ENCODE peak calls at places on chromosomes 13 and 19, in six cellular contexts. T is H9, V is dorsolateral prefrontal cortex, F is progenitor cell of endocrine pancreas, S is RWPE1, R is osteoblast. X is an unnamed sample.

GRCh38 chr19:45117167-45117594 is 24.2 kb downstream of the PPP1R37 start:
- DNase-seq in T (no peak), R (no peak), V (no peak), F (no peak), S (no peak), X (no peak)

GRCh38 chr19:46648070-46648960 is 12.3 kb upstream of the GNG8 start:
- DNase-seq in R (peak), V (no peak), F (no peak), S (no peak), T (no peak), X (no peak)

GRCh38 chr13:114067381-114067885 is 65.0 kb downstream of the RASA3 start:
- DNase-seq in R (peak), T (no peak), S (no peak), V (no peak), F (no peak), X (peak)

GRCh38 chr19:41248895-41249294 is 15.3 kb upstream of the HNRNPUL1 start:
- DNase-seq in F (no peak), V (no peak), T (no peak), S (no peak), R (no peak), X (no peak)

GRCh38 chr13:26163812-26164211 is 58.3 kb downstream of the RNF6 start:
- DNase-seq in S (no peak), R (no peak), T (no peak), V (no peak), F (no peak), X (no peak)

GRCh38 chr13:27482996-27483395 is 32.6 kb upstream of the MTIF3 start:
- DNase-seq in R (no peak), F (no peak), T (no peak), V (no peak), S (no peak), X (no peak)

GRCh38 chr19:6580313-6580712 is 10.6 kb downstream of the CD70 start:
- DNase-seq in V (no peak), T (no peak), F (no peak), R (peak), S (peak), X (no peak)

GRCh38 chr13:51453308-51453958 is 597 bp upstream of the INTS6 start:
- DNase-seq in S (no peak), V (peak), T (no peak), F (peak), R (peak), X (no peak)

GRCh38 chr13:87810920-87811344 is 139.8 kb downstream of the SLITRK5 start:
- DNase-seq in V (no peak), T (no peak), S (no peak), R (no peak), F (no peak), X (peak)

GRCh38 chr19:49020342-49020741 is 3.5 kb upstream of the LHB start:
- DNase-seq in V (no peak), T (peak), S (no peak), F (no peak), R (no peak), X (no peak)

GRCh38 chr13:113043931-113044330 is 61.7 kb upstream of the F7 start:
- DNase-seq in V (no peak), F (no peak), T (no peak), R (no peak), S (no peak), X (no peak)

GRCh38 chr13:73317140-73317539 is 258.3 kb downstream of the KLF5 start:
- DNase-seq in V (no peak), F (no peak), S (no peak), T (no peak), R (no peak), X (no peak)

GRCh38 chr19:45913874-45914830 is at the start of gene NANOS2:
- DNase-seq in V (no peak), S (no peak), F (no peak), R (peak), T (peak), X (no peak)

GRCh38 chr13:31093145-31093885 is 68.4 kb downstream of the HSPH1 start:
- DNase-seq in F (no peak), R (peak), S (peak), T (no peak), V (no peak), X (no peak)

GRCh38 chr13:41244555-41244954 is 18.8 kb downstream of the MTRF1 start:
- DNase-seq in F (no peak), T (no peak), V (no peak), S (no peak), R (no peak), X (no peak)

GRCh38 chr13:41827507-41828213 is 133.2 kb downstream of the VWA8 start:
- DNase-seq in S (peak), F (no peak), R (peak), T (no peak), V (no peak), X (no peak)

GRCh38 chr13:102141625-102142472 is 260.0 kb downstream of the FGF14 start:
- DNase-seq in T (no peak), R (no peak), F (no peak), V (no peak), S (peak), X (no peak)

GRCh38 chr19:16882146-16882545 is 6.7 kb upstream of the F2RL3 start:
- DNase-seq in V (no peak), T (no peak), R (no peak), S (no peak), F (no peak), X (no peak)

GRCh38 chr19:10333758-10334339 is 520 bp upstream of the RAVER1 start:
- DNase-seq in S (peak), R (no peak), T (no peak), V (no peak), F (no peak), X (no peak)

GRCh38 chr13:48159436-48160225 is 64.7 kb upstream of the MED4 start:
- DNase-seq in R (no peak), V (no peak), S (peak), T (no peak), F (no peak), X (no peak)

GRCh38 chr13:70253834-70254233 is 145.6 kb upstream of the KLHL1 start:
- DNase-seq in S (no peak), T (no peak), F (no peak), V (no peak), R (no peak), X (no peak)

GRCh38 chr19:13764101-13764807 is at the start of gene MRI1:
- DNase-seq in F (peak), T (peak), R (peak), S (peak), V (peak), X (no peak)

GRCh38 chr13:101308247-101309013 is 107.9 kb downstream of the NALCN start:
- DNase-seq in F (no peak), R (peak), S (no peak), V (no peak), T (no peak), X (no peak)

GRCh38 chr19:29320611-29321010 is 107.7 kb upstream of the UQCRFS1 start:
- DNase-seq in R (no peak), T (peak), S (no peak), F (no peak), V (no peak), X (no peak)

GRCh38 chr19:4694211-4694987 is 24.3 kb upstream of the MYDGF start:
- DNase-seq in S (peak), R (peak), T (no peak), V (peak), F (no peak), X (no peak)

GRCh38 chr13:76773695-76774094 is 112.5 kb downstream of the KCTD12 start:
- DNase-seq in V (no peak), R (no peak), S (no peak), F (no peak), T (no peak), X (no peak)

GRCh38 chr19:35110974-35111373 is 4.6 kb upstream of the FXYD3 start:
- DNase-seq in F (no peak), V (no peak), T (no peak), S (no peak), R (no peak), X (no peak)

GRCh38 chr19:46975011-46975917 is 44.4 kb upstream of the NPAS1 start:
- DNase-seq in T (no peak), R (no peak), V (no peak), F (no peak), S (no peak), X (no peak)

GRCh38 chr19:14843169-14843568 is 5.6 kb downstream of the OR7A10 start:
- DNase-seq in V (no peak), R (no peak), S (no peak), F (no peak), T (no peak), X (no peak)

GRCh38 chr13:51803422-51804294 is at the start of gene DHRS12:
- DNase-seq in F (peak), T (peak), R (peak), S (peak), V (peak), X (no peak)

GRCh38 chr13:109941951-109942350 is 155.6 kb upstream of the IRS2 start:
- DNase-seq in T (no peak), R (no peak), V (no peak), S (peak), F (no peak), X (no peak)

GRCh38 chr19:4597975-4598671 is 38.6 kb upstream of the SEMA6B start:
- DNase-seq in S (peak), V (no peak), T (peak), R (peak), F (no peak), X (no peak)

GRCh38 chr13:98839826-98840769 is 87.6 kb upstream of the SLC15A1 start:
- DNase-seq in F (peak), R (no peak), S (peak), T (peak), V (peak), X (no peak)

GRCh38 chr13:32299893-32300292 is 15.3 kb downstream of the ZAR1L start:
- DNase-seq in F (no peak), V (no peak), T (no peak), R (no peak), S (no peak), X (no peak)

GRCh38 chr13:42350141-42350540 is 78.2 kb downstream of the AKAP11 start:
- DNase-seq in F (no peak), R (no peak), S (no peak), V (no peak), T (no peak), X (no peak)

GRCh38 chr13:98206946-98207345 is 29.9 kb upstream of the RNF113B start:
- DNase-seq in S (no peak), T (no peak), V (no peak), F (no peak), R (peak), X (no peak)

GRCh38 chr19:43721469-43722048 is 5.7 kb downstream of the IRGC start:
- DNase-seq in R (no peak), V (no peak), T (no peak), S (no peak), F (no peak), X (no peak)
- TF ChIP-seq CTCF in R (no peak), V (no peak), T (no peak), S (no peak), F (no peak), X (no peak)

GRCh38 chr19:51096473-51097165 is 11.6 kb downstream of the CTU1 start:
- DNase-seq in R (peak), V (no peak), F (no peak), T (no peak), S (no peak), X (peak)
- TF ChIP-seq CTCF in R (peak), V (peak), F (peak), T (peak), S (no peak), X (peak)

DNA sequence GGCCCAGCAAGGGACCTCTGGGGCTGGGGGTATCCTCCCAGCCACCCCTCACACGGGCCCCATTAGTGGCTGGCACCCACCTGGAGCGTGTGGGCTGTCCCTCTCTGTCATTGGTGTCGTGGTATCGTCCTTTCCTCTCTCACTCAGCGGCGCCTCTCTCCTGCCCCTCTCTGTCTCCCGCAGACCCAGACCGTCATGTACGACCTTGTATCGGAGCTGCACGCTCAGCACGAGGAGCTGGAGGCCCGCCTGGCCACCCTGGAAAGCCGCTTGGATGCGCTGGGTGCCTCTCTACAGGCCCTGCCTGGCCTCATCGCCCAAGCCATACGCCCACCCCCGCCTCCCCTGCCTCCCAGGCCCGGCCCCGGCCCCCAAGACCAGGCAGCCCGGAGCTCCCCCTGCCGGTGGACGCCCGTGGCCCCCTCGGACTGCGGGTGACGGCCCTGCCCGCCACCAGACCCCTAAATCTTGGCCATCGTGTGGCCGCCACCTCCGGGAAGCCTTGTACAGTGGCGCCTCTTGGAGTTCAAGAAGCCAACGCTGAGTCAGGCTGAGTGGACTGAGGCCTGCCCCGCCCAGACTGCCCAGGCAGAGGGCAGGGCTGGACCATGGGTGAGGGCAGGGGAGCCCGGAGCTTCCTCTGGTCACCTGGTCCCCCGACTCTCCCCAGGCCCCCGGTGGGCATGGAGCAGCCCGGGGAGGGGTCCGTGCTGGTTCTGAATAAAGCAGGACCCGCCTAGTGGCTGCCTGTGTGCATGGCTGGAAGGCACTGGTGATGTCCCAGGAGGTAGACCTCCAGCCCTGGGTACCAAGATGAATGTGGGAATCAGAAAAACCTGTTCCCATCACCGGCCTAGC is 9.8 kb upstream of the ARRDC2 start:
- DNase-seq in F (no peak), S (no peak), V (no peak), T (peak), R (peak), X (no peak)
- TF ChIP-seq CTCF in F (peak), S (peak), V (no peak), T (peak), R (no peak), X (peak)

DNA sequence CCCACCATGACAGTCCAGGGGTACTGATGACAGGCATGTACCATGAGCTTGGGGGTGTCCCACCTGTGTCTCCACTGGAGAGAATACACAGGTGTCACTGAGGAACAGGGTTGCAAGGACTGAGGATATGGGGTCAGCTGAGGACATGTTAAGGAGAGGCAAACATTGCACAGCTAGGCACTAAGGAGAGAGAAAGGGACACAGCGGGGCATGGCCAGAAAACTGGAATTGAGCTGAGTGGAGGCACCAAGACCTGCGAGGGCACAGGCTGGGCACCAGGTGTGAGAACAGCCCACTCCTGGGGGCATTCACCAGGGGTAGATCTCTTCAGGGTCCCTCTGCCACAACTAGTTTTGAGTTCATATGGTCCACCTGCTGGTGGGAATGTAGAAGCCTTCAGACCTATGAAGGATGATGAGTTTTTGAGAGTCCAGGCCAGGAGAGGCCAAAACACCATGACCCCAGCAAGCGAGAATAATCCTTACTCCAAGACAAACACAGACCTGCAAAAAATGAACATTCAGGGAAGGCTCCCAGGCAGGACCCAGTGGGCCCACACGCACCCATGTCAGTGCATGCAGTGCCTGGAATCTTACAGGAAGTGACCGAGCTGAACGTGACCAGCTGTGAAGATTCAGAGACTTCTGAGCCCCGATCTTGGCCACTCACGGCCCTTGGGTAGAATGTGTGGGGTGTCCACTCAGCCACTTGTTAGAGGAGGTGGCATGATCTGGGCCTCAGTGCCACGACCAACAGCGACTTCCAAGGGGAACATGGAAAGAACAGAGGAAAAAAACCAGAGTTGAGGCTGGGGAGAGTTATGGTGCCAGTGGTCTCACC is 1.4 kb upstream of the ZNF584 start:
- DNase-seq in T (peak), S (no peak), V (no peak), R (peak), F (no peak), X (no peak)
- TF ChIP-seq CTCF in T (peak), S (peak), V (no peak), R (peak), F (peak), X (peak)

GRCh38 chr19:39415111-39416046 is 2.9 kb downstream of the PLEKHG2 start:
- DNase-seq in S (no peak), T (peak), V (no peak), F (no peak), R (peak), X (no peak)
- TF ChIP-seq CTCF in S (no peak), T (peak), V (no peak), F (no peak), R (no peak), X (no peak)

DNA sequence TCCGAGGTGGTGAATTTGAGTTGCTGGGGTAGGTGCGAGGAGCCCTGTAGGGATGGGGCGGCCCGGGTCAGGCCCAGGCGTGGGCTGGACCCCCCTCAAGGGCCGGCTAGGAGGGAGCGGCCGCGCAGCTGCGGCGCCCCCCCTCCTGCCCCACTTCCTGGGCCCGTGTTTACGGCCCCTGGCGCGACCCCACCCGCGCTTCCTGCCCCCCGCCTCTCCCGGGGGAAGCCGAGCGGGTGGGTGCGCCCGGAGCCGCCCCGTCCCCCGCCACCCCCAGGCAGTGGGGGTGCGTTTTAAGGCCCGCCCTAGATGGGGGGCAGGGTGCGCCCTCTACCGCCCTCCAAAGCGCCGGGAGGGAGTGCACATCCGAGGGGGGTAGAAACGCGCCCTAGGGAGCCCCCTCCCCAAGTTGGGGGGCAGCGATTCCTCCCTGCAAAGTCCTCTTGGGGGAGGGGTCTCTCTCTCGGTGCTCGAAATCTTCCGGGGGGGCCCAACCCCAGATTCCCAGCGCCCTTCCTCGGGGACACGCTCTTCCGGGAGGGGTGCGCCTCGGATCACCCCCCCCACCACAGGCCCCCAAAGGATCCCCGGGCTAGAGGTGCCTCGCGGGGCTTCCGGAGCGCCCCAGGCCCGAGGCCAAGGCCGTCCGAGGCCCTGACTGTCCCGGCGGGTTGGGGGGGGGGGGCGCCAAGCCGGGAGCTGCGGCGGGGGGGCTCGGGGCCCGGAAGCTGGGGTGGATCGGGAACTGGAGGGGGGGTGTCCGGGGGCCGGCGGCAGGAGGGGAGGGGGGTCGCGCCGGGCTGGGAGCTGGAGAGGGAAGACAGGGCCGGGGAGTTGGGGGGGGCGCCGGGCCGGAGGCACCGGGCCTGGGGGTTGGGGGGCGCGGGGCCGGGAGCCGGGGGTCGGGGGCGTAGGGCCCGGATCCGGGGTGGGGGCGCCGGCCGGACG is 807 bp downstream of the TLE5 start:
- DNase-seq in T (no peak), R (peak), S (peak), F (no peak), V (no peak), X (no peak)
- TF ChIP-seq CTCF in T (peak), R (no peak), S (peak), F (no peak), V (peak), X (peak)

GRCh38 chr19:31314156-31314555 is 35.1 kb downstream of the TSHZ3 start:
- DNase-seq in F (no peak), R (no peak), V (no peak), S (no peak), T (no peak), X (no peak)

GRCh38 chr19:31314849-31315620 is 34.2 kb downstream of the TSHZ3 start:
- DNase-seq in S (no peak), R (no peak), V (no peak), T (no peak), F (no peak), X (no peak)

GRCh38 chr19:31312629-31313244 is 36.5 kb downstream of the TSHZ3 start:
- DNase-seq in S (no peak), T (no peak), R (no peak), F (no peak), V (no peak), X (no peak)

GRCh38 chr19:31312004-31312403 is 37.2 kb downstream of the TSHZ3 start:
- DNase-seq in R (peak), V (no peak), F (no peak), T (no peak), S (no peak), X (no peak)

DNA sequence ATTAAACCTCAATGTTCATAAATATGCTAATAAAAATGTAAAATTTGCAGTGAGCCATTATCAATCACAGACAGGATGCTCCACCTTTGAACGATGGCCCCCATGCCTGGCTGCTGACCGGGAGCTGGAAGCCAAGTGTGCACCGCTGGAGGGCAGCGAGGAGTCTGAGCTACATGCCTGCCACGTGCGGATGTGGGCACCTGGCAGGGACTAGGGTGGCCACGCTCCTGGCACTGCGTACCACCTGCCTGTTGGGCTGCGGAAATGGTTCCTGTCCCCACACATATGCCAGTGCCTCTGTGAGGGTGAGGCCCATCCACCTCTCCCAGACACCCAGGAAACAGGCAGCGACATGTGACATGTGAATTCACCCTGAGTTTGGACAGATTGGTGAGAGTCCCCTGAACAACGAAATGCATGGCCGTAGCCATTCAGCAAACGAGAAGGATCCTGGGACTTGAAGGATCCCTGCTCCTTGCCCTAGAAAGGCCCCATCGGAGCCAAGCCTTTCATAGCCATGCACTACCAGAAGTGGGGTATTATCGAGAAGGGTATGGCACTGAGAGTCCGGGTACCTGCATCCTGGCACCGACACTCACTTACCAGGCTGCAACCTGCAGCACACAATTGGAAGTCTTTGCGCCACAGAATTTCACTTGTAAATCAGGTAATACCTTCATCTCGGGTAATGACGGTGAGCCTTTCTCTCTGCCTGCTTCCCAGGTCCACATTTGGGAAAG is 35.8 kb downstream of the TSHZ3 start:
- DNase-seq in F (no peak), S (no peak), T (no peak), V (no peak), R (no peak), X (no peak)
- TF ChIP-seq CTCF in F (no peak), S (no peak), T (no peak), V (no peak), R (no peak), X (no peak)